ENCODE peak calls at places on chromosomes 16 and 17, in ten cellular contexts. B, Z, Y, F, X, A, D, H, G and C are unnamed samples.
A peak's percentile ranks its signal among the peaks of the same experiment; 100 is the strongest.

GRCh38 chr16:8625491-8626087 is 4.1 kb downstream of the METTL22 start:
- DNase-seq in B (no peak), Z (no peak), Y (no peak), F (no peak), X (no peak), A (no peak), D (no peak), H (no peak), G (no peak), C (no peak)

GRCh38 chr16:69762843-69763556 is 868 bp downstream of the WWP2 start:
- DNase-seq in B (no peak), Z (no peak), Y (no peak), F (peak; percentile 40), X (no peak), A (peak; percentile 49), D (peak; percentile 38), H (no peak), G (no peak), C (no peak)

GRCh38 chr16:85200471-85201278 is 88.4 kb upstream of the CIBAR2 start:
- DNase-seq in B (peak; percentile 79), Z (no peak), Y (no peak), F (peak; percentile 42), X (no peak), A (no peak), D (no peak), H (peak; percentile 54), G (no peak), C (peak; percentile 88)

GRCh38 chr16:3646348-3646920 is 8.1 kb upstream of the DNASE1 start:
- DNase-seq in B (no peak), Z (peak; percentile 31), Y (no peak), F (no peak), X (no peak), A (peak; percentile 23), D (no peak), H (peak; percentile 51), G (peak; percentile 92), C (peak; percentile 62)

GRCh38 chr16:13896543-13897182 is 23.3 kb upstream of the ERCC4 start:
- DNase-seq in B (no peak), Z (no peak), Y (no peak), F (peak; percentile 20), X (no peak), A (peak; percentile 6), D (no peak), H (peak; percentile 36), G (no peak), C (no peak)

GRCh38 chr17:64223931-64224657 is 39.0 kb downstream of the TEX2 start:
- DNase-seq in B (no peak), Z (no peak), Y (no peak), F (no peak), X (no peak), A (no peak), D (no peak), H (no peak), G (no peak), C (no peak)

GRCh38 chr17:35046740-35047283 is 16.7 kb downstream of the RFFL start:
- DNase-seq in B (no peak), Z (no peak), Y (no peak), F (peak; percentile 30), X (no peak), A (peak; percentile 47), D (no peak), H (no peak), G (peak; percentile 59), C (peak; percentile 32)

GRCh38 chr17:40836020-40836419 is 13.6 kb upstream of the KRT10 start:
- DNase-seq in B (no peak), Z (no peak), Y (no peak), F (no peak), X (no peak), A (no peak), D (no peak), H (no peak), G (no peak), C (no peak)

GRCh38 chr17:59651346-59651745 is 31.7 kb downstream of the CLTC start:
- DNase-seq in B (no peak), Z (no peak), Y (no peak), F (no peak), X (no peak), A (peak; percentile 11), D (no peak), H (no peak), G (no peak), C (no peak)

GRCh38 chr17:56798916-56799315 is 34.8 kb downstream of the C17orf67 start:
- DNase-seq in B (no peak), Z (no peak), Y (no peak), F (no peak), X (no peak), A (no peak), D (no peak), H (no peak), G (no peak), C (no peak)

GRCh38 chr17:73838815-73839214 is 194.6 kb upstream of the SDK2 start:
- DNase-seq in B (no peak), Z (no peak), Y (no peak), F (no peak), X (no peak), A (no peak), D (no peak), H (no peak), G (no peak), C (no peak)

GRCh38 chr16:63447121-63447520 is 1410.9 kb upstream of the CDH8 start:
- DNase-seq in B (no peak), Z (no peak), Y (no peak), F (no peak), X (no peak), A (no peak), D (no peak), H (no peak), G (no peak), C (no peak)

GRCh38 chr17:37848690-37849616 is 75.3 kb upstream of the TBC1D3K start:
- DNase-seq in B (no peak), Z (no peak), Y (no peak), F (peak; percentile 74), X (peak; percentile 66), A (peak; percentile 96), D (no peak), H (peak; percentile 89), G (peak; percentile 39), C (peak; percentile 64)

GRCh38 chr16:4945560-4946502 is 8.9 kb upstream of the PPL start:
- DNase-seq in B (peak; percentile 67), Z (peak; percentile 76), Y (no peak), F (peak; percentile 50), X (no peak), A (no peak), D (peak; percentile 64), H (peak; percentile 74), G (peak; percentile 99), C (peak; percentile 78)

GRCh38 chr17:4972752-4973151 is 5.1 kb upstream of the SPAG7 start:
- DNase-seq in B (no peak), Z (no peak), Y (no peak), F (no peak), X (no peak), A (no peak), D (no peak), H (no peak), G (no peak), C (no peak)
- H3K27ac ChIP-seq in B (no peak overlapping the region), Z (peak overlapping the region; percentile 6), Y (no peak overlapping the region), F (no peak overlapping the region), X (no peak overlapping the region), A (no peak overlapping the region), D (no peak overlapping the region), H (no peak overlapping the region), G (no peak overlapping the region), C (peak overlapping the region; percentile 31)

GRCh38 chr16:57667526-57668258 is 414 bp upstream of the ADGRG3 start:
- DNase-seq in B (peak; percentile 78), Z (no peak), Y (no peak), F (peak; percentile 11), X (peak; percentile 88), A (peak; percentile 38), D (peak; percentile 41), H (no peak), G (peak; percentile 44), C (no peak)
- TF ChIP-seq CTCF in B (no peak), Z (no peak), Y (no peak), F (no peak), X (peak; percentile 57), A (no peak), D (no peak), H (peak; percentile 61), G (peak; percentile 62), C (no peak)

GRCh38 chr16:55914383-55914782 is 39.2 kb upstream of the CES5A start:
- DNase-seq in B (no peak), Z (no peak), Y (no peak), F (no peak), X (no peak), A (no peak), D (no peak), H (no peak), G (no peak), C (no peak)

GRCh38 chr16:55913717-55914116 is 38.5 kb upstream of the CES5A start:
- DNase-seq in B (no peak), Z (no peak), Y (no peak), F (no peak), X (no peak), A (no peak), D (no peak), H (no peak), G (no peak), C (no peak)

GRCh38 chr16:55909876-55910275 is 34.7 kb upstream of the CES5A start:
- DNase-seq in B (no peak), Z (no peak), Y (no peak), F (no peak), X (no peak), A (no peak), D (no peak), H (no peak), G (no peak), C (no peak)

GRCh38 chr16:55911616-55912015 is 36.4 kb upstream of the CES5A start:
- DNase-seq in B (no peak), Z (no peak), Y (no peak), F (no peak), X (no peak), A (no peak), D (no peak), H (no peak), G (no peak), C (no peak)

DNA sequence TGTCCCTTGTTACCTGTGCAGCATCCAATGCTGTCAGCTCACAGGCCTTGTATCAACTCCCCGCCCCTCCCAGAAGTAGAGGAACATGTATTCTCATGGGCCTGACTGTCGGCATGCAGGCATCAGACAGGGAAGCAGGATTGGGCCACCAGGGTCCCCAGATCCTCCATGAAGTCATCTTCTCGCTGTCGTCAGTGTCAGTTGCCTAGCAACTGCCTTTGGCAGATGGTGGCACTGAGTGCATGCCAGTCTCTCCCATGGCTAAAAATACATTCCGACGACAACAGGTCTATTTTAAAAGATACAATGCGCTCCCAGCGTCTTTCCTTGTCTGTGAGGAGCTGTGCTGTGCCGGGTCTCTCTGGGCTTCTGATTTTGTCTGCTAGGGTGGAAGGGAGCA is 36.8 kb upstream of the CES5A start:
- DNase-seq in B (no peak), Z (no peak), Y (peak; percentile 31), F (no peak), X (no peak), A (no peak), D (no peak), H (no peak), G (no peak), C (no peak)
- H3K27ac ChIP-seq in B (no peak overlapping the region), Z (no peak overlapping the region), Y (peak overlapping the region; percentile 94), F (no peak overlapping the region), X (no peak overlapping the region), A (no peak overlapping the region), D (no peak overlapping the region), H (no peak overlapping the region), G (no peak overlapping the region), C (no peak overlapping the region)

DNA sequence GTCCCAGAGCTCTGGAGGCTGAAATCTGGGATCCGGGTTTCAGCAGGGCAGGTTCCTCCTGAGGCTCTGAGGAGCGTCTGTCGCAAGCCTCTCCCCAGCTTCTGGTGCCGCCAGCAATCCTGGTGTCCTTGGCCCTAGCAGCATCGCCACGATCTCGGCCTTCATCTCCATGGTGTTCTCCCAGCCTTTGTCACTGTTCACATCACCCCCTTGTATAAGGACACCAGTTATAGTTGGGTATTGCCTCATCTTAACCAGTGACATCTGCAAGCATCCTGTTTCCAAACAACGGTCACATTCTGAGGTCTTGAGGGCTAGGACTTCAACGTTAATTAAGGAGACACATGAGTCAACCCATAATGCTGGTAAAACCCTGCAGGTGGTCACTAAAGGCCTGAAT is 2.8 kb upstream of the PPP1R27 start:
- DNase-seq in B (no peak), Z (no peak), Y (no peak), F (no peak), X (peak; percentile 100), A (peak; percentile 40), D (no peak), H (no peak), G (no peak), C (no peak)
- TF ChIP-seq CTCF in B (no peak), Z (no peak), Y (no peak), F (no peak), X (no peak), A (no peak), D (no peak), H (no peak), G (no peak), C (no peak)